ENCODE peak calls at places on chromosome 20, in four cellular contexts. C, E, Z and I are unnamed samples. For H3K4me1, the result is how much of the 10 kb centered on the place peaks cover.

GRCh38 chr20:3663031-3663701 is at the start of gene GFRA4:
- DNase-seq in C (peak), E (no peak), Z (peak), I (no peak)

GRCh38 chr20:48761023-48761785 is 66.6 kb downstream of the PREX1 start:
- DNase-seq in C (no peak), E (no peak), Z (no peak), I (no peak)

GRCh38 chr20:5168582-5169396 is 42.0 kb downstream of the CDS2 start:
- DNase-seq in C (peak), E (peak), Z (peak), I (no peak)

GRCh38 chr20:57573893-57574292 is 13.0 kb downstream of the PCK1 start:
- DNase-seq in C (peak), E (no peak), Z (peak), I (no peak)

GRCh38 chr20:38222231-38222922 is 38.2 kb downstream of the KIAA1755 start:
- DNase-seq in C (peak), E (peak), Z (peak), I (peak)

GRCh38 chr20:53809242-53809641 is 215.6 kb upstream of the ZNF217 start:
- DNase-seq in C (peak), E (no peak), Z (no peak), I (no peak)

GRCh38 chr20:6162239-6162638 is 39.4 kb upstream of the FERMT1 start:
- DNase-seq in C (no peak), E (no peak), Z (no peak), I (no peak)

GRCh38 chr20:4795394-4795793 is 73.7 kb downstream of the PRND start:
- DNase-seq in C (peak), E (peak), Z (peak), I (no peak)

GRCh38 chr20:8464368-8464767 is 332.3 kb downstream of the PLCB1 start:
- DNase-seq in C (no peak), E (peak), Z (no peak), I (no peak)

GRCh38 chr20:11891081-11891826 is 26.4 kb upstream of the BTBD3 start:
- DNase-seq in C (peak), E (peak), Z (peak), I (peak)

GRCh38 chr20:308427-309038 is 11.2 kb downstream of the ZCCHC3 start:
- DNase-seq in C (no peak), E (no peak), Z (no peak), I (no peak)

GRCh38 chr20:17873410-17874270 is 95.0 kb downstream of the SNX5 start:
- DNase-seq in C (no peak), E (peak), Z (peak), I (no peak)

GRCh38 chr20:45782890-45783289 is 8.8 kb downstream of the WFDC3 start:
- DNase-seq in C (no peak), E (peak), Z (no peak), I (no peak)

DNA sequence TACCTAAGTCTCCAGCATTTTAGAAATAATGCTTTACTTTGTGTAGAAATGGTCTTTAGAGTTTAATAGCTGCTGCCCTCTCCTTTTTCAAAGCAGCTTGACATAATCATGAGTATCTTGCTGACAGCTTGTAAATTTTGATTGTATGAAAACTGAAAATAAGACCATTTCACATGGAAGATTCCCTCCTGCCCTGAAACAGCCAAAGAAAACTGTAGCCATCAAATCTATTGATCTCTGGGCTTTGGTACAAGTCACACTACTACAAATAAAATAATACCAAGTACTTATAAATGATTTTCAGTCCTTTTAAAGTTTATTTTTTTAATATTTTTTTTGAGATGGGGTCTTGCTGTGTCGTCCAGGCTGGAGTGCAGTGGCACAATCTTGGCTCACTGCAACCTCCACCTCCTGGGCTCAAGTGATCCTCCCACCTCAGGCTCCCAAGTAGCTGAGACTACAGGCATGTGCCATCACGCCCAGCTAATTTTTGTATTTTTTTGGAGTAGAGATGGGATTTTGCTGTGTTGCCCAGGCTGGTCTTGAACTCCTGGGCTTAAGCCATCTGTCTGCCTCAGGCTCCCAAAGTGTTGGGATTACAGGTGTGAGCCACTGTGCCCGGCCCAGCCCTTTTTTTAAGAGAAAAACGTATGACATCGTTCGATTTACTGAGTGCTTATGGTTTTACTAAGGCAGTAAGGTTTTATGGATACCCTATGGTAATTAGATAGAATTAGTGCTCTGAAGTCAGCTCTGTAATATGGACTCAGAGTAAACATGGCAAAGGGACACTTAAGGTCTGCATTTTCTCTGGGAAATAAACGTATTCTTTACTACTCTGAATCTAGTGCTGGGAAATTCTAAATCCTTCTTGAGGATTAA is 7.0 kb downstream of the PTPN1 start:
- DNase-seq in C (no peak), E (no peak), Z (no peak), I (no peak)
- H3K4me1 ChIP-seq in C (under half), E (under half), Z (under half), I (under half)

GRCh38 chr20:36865861-36866149 is 10.1 kb upstream of the TLDC2 start:
- DNase-seq in C (no peak), E (no peak), Z (no peak), I (no peak)

GRCh38 chr20:36866164-36866563 is 9.8 kb upstream of the TLDC2 start:
- DNase-seq in C (no peak), E (no peak), Z (no peak), I (no peak)

GRCh38 chr20:36862857-36863668 is 12.9 kb upstream of the TLDC2 start:
- DNase-seq in C (no peak), E (no peak), Z (no peak), I (no peak)

GRCh38 chr20:36866681-36867485 is 9.1 kb upstream of the TLDC2 start:
- DNase-seq in C (no peak), E (peak), Z (no peak), I (no peak)

DNA sequence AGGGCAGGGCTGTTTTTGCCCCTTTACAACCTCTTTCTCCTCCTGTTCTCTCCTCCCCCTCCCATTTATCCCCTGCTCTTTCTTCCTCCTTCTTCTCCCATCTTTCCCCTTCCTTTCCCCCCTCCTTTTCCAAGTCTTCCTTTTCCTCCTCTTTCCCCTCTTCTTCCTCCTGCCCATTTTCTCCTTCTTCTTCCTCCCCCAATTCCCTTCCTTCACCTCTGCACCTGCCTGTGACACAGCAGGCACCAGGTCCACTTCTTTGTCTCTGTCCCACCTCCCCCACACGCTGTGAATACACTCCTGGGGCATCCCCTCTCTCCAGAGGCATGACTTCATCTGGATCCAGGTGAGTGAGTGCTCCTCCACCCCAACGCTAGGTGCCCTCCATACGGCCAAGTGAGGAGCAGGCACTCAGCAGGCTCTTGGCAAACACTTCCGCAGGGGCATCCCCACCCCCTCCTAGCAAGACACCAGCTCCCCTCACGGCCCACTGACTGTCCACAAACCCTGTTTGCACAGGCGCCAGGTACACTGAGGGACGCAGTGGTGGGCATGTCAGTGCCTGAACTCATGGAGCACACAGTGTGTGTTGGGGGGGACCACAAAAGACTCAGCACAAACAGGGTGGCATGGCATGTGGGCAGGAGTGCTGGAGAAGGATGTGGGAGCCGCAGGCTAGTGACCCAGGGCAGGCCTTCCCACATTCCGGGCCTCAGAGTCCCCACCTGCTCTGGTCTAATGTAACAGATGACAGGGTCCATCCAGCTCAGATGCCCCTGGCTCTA is 10.7 kb upstream of the TLDC2 start:
- DNase-seq in C (no peak), E (no peak), Z (no peak), I (no peak)
- H4K8ac ChIP-seq in C (no peak), E (no peak), Z (no peak), I (no peak)

DNA sequence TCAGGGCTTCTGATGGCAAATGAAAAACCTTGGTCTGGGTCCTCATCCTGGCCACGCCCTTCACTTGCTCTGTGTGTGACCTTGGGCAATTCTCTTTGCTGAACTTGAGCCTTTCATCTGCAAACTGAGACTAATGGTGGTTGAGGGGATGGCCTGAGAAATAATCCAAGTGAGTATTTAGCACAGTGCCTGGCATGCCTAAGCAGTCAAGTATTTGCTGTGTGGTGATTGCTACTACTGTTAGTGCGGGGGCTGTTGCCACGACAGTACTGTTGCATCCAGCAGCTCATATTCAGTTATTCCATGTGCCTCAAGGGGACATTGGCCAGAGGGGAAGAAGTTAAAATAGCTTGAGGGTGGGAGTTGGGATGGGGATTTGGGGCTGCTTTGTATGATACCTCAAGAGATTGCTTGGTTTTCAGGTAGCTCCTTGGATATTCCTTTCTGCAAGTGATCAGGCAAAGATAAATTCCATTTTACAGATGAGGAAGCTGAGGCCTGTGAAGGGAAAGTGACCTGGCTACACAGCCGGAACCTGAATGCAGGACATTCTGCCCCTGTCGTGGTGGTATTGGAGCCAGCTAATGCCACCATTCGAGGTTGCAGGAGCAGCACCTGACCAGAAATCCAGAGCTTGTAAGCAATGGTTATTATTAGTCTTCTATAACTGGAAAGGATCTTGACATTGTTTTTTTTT is 45.1 kb upstream of the EPB41L1 start:
- DNase-seq in C (no peak), E (peak), Z (no peak), I (no peak)
- H3K4me1 ChIP-seq in C (under half), E (under half), Z (under half), I (under half)

DNA sequence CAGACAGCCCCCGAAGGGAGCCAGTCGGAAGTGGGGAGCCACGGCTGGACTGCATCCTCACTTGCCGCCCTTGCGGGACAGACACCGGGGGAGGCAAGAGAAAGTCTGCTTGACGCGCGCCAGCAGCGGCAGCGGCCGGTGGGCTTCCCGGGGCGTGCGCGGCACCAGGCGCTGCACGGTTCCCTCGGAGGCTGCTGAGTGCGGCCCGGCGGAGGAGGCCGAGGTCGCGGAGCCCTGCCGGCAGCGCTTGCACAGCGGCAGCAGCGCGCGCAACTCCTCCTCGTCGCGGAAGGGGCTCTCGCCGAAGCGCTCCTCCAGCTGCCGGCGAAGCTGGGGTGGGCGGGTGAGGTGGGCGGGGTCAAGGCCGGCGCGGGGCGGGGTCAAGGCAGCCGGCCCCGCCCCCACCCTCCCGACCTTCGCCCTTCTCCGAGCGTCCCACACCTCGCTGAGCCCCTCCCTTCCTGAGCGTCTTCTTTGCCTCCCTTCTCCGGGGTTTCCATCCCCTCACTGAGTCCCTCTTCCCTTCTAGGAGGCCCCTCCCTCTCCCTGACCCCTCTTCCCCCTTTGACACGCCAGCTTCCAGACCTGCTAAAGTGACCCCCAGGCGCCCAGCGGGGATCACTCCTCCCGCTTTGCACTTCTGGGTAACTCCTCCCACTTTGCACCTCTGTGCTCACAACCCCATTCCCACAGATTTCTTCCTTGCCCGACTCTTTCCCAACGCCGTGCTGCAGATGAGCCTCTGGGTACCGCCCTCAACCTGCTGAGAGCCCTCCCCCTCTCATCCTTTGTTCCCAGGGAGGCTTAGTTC is 8.8 kb downstream of the DUSP15 start:
- DNase-seq in C (peak), E (peak), Z (peak), I (peak)
- H4K8ac ChIP-seq in C (no peak), E (no peak), Z (no peak), I (peak)

GRCh38 chr20:31707258-31707615 is 15.4 kb downstream of the BCL2L1 start:
- DNase-seq in C (no peak), E (no peak), Z (no peak), I (no peak)

GRCh38 chr20:31706607-31707257 is 15.9 kb downstream of the BCL2L1 start:
- DNase-seq in C (no peak), E (no peak), Z (no peak), I (no peak)

GRCh38 chr20:31704225-31705119 is 18.2 kb downstream of the BCL2L1 start:
- DNase-seq in C (peak), E (peak), Z (no peak), I (no peak)

GRCh38 chr20:31705598-31706597 is 16.8 kb downstream of the BCL2L1 start:
- DNase-seq in C (no peak), E (no peak), Z (no peak), I (no peak)

DNA sequence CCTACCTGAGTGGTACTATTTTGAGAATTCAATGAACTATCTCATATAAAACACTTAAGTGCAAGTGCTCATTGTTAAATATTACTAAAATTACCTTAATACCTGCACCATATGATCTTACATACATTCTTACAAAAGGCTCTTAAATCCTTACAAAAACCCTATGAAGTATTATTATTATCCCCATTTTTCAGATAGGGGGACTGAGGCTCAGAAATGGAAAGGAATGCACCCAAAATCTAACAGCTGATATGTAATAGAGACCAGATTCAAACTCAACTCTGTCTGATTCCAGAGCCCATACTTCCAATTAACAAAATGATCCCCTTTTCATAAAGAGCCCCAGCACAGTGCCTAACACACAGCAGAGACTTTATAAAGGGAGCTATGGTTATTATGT is 17.5 kb downstream of the BCL2L1 start:
- DNase-seq in C (no peak), E (no peak), Z (no peak), I (no peak)
- H3K4me1 ChIP-seq in C (under half), E (under half), Z (under half), I (under half)

GRCh38 chr20:63568986-63569949 is 4.8 kb downstream of the HELZ2 start:
- DNase-seq in C (no peak), E (no peak), Z (no peak), I (no peak)
- H4K8ac ChIP-seq in C (no peak), E (no peak), Z (no peak), I (peak)

DNA sequence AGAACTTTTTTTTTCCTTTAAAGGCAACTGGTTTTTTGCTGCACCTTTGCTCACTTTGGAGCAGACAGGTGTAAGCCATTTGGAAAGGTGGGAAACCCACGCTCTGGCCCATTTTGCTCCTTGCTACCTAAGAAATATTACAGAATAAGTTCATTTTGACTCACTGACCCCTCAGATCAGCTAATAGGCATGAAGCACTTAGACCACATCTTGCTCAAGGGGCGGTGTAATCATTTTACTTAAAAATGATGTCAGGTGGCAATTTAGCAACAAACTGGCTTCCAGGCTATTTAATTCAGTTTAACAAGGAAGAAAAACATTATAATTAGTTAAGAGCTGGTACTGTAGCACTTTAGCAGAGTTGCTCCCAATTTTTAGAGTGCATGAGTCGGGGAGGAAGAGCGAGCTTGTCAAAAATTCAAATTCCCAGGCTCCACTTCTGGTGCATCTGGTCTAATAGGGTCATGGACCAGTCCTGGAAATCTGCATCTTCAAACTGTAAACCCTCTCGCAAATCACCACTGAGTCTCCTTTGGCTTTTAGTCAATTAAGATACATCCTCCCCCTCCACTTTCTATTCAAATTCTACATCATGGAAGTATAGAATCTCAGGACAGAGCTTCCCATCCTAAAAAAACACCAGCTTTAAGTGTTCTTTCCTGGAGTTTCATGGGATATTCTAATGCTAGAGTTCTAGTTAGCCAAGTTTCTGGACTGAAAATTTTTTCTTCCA is 38.2 kb downstream of the JAG1 start:
- DNase-seq in C (no peak), E (no peak), Z (no peak), I (no peak)
- H3K4me1 ChIP-seq in C (under half), E (under half), Z (under half), I (half or more)